ENCODE peak calls at places on chromosomes 12 and 14, in four cellular contexts. Z is HepG2, H is H1, U is SK-N-SH. M is an unnamed sample.

GRCh38 chr12:130454296-130454695 is 116.6 kb downstream of the PIWIL1 start:
- DNase-seq in U (no peak), H (no peak), Z (no peak), M (no peak)

GRCh38 chr14:88706425-88706824 is 86.3 kb downstream of the EML5 start:
- DNase-seq in H (no peak), U (no peak), Z (no peak), M (no peak)

GRCh38 chr14:74148705-74149104 is 63.9 kb downstream of the LIN52 start:
- DNase-seq in H (no peak), U (no peak), Z (no peak), M (no peak)

GRCh38 chr14:69820991-69821390 is 23.9 kb upstream of the SLC10A1 start:
- DNase-seq in U (no peak), Z (no peak), H (no peak), M (no peak)

GRCh38 chr14:34539407-34540180 is at the start of gene EAPP:
- DNase-seq in H (peak), Z (peak), U (peak), M (peak)

GRCh38 chr14:67566908-67567307 is 33.2 kb downstream of the PIGH start:
- DNase-seq in U (no peak), Z (no peak), H (no peak), M (no peak)

GRCh38 chr14:67522270-67522669 is 10.8 kb upstream of the PLEKHH1 start:
- DNase-seq in U (no peak), Z (no peak), H (no peak), M (no peak)

GRCh38 chr12:107318804-107319535 is 225.6 kb upstream of the CRY1 start:
- DNase-seq in H (no peak), Z (no peak), U (peak), M (peak)

GRCh38 chr14:58297412-58297761 is 968 bp upstream of the ARID4A start:
- DNase-seq in U (no peak), Z (no peak), H (no peak), M (no peak)

GRCh38 chr12:5438671-5439200 is 6.8 kb downstream of the NTF3 start:
- DNase-seq in U (no peak), H (no peak), Z (no peak), M (no peak)

GRCh38 chr12:76259071-76259470 is 89.1 kb downstream of the BBS10 start:
- DNase-seq in U (no peak), Z (no peak), H (no peak), M (no peak)

GRCh38 chr14:85248881-85249635 is 280.9 kb upstream of the FLRT2 start:
- DNase-seq in Z (no peak), H (no peak), U (no peak), M (no peak)

GRCh38 chr14:70897475-70897874 is 9.8 kb upstream of the PCNX1 start:
- DNase-seq in U (no peak), Z (no peak), H (no peak), M (no peak)

GRCh38 chr12:127998936-127999467 is 268.0 kb upstream of the TMEM132C start:
- DNase-seq in H (no peak), U (no peak), Z (no peak), M (no peak)

GRCh38 chr12:57712671-57713070 is 18.7 kb downstream of the OS9 start:
- DNase-seq in Z (no peak), H (no peak), U (no peak), M (no peak)

GRCh38 chr12:100404769-100405407 is 48.0 kb downstream of the SLC17A8 start:
- DNase-seq in U (peak), H (peak), Z (peak), M (peak)
- TF ChIP-seq JUND in U (no peak), H (no peak), Z (no peak), M (no peak)

DNA sequence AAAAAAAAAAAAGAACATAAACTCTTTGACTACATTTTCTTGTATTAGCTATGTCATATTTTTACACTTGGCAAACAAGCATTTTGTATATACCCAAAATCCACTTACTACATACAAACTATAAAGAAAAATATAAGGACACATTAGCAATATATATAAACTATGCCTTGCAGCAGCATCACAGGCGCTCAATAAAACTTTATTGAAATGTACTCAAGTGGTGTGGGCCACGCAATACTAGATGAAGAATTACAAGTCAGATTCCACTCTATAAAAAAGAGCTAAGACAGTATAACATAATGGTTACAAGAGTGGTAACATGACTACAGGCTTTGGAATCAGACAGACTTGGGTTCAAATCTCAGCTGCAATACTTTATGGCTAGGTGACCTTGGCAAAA is 3.1 kb upstream of the AP4S1 start:
- DNase-seq in Z (no peak), U (no peak), H (no peak), M (no peak)
- TF ChIP-seq JUND in Z (no peak), U (no peak), H (no peak), M (no peak)

DNA sequence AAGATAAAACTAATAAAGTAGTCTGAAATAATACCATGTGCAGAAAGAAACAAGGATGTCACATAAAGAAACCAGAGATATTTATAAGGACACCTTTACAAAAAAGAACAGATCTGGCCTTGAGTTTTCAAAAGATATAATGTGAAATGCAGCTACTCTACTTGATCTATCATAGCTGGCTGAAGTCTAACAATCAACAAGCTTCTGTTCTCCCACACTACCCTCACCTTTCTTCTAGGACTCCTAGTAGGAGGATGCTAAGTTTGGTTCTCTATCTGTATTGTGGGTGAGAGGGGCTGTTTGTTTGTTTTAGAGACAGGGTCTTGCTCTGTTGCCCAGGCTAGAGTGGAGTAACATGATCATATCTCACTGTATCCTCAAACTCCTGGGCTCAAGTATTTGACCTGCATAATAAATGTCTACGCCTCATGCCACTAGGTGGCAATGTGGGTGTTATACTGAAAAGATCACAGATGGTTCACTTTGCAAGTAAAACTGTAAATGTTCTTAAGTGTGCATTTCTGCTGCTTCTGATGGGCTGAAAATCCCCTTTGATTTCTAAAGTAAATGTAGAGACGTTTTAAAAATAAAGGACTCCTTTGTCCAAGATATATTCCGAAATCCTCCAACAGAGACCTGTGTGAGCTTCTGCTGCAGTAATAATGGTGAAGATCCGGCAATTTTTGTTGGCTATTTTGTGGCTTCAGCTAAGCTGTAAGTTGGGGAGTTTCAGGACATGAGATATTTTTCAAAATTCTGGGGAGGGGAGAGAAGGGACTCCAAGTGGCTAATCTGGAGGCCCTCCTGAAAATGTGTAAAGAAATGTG is 269.3 kb downstream of the DAD1 start:
- DNase-seq in Z (peak), U (peak), H (no peak), M (peak)
- TF ChIP-seq JUND in Z (no peak), U (no peak), H (no peak), M (no peak)

DNA sequence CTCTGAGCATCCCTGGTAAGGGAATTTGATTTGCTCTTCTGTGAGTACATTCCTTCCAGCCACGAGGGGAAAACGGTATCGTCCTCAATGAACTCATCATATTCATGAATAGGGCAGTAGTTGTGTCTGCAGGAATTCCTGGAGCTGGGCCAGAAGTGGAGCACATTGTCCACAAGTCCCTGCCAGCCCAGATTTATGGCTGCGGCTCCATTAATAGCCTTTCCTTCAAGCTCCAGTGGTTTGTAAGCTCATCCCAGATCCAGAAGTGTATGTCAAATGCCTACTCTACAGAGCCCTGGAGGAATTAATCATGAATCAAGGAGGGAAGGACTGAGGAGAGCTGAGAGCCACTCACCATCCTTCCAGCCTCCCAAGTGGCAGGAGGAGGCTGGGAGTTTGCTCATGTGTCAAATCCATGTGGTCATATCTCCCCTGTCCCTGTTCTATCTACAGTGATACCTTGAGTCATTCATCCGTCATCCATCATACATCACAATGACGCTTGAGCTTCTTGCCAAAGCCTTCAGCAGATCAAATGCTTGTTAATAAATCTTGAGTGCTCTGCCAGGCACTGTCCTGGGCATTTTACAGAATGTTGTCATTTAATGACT is 65.5 kb downstream of the SVOP start:
- DNase-seq in H (no peak), U (peak), Z (peak), M (no peak)
- TF ChIP-seq JUND in H (no peak), U (no peak), Z (no peak), M (no peak)

GRCh38 chr14:91929700-91930099 is 17.8 kb downstream of the FBLN5 start:
- DNase-seq in H (no peak), Z (no peak), U (no peak), M (no peak)
- TF ChIP-seq JUND in H (no peak), Z (no peak), U (no peak), M (no peak)

GRCh38 chr12:56007892-56008471 is 10.9 kb downstream of the SUOX start:
- DNase-seq in U (no peak), H (no peak), Z (no peak), M (peak)
- TF ChIP-seq JUND in U (no peak), H (no peak), Z (no peak), M (no peak)

GRCh38 chr14:100898935-100899840 is 4.3 kb downstream of the RTL1 start:
- DNase-seq in U (peak), Z (no peak), H (no peak), M (no peak)

GRCh38 chr14:100901391-100902183 is 1.9 kb downstream of the RTL1 start:
- DNase-seq in Z (no peak), U (peak), H (no peak), M (no peak)

GRCh38 chr14:100900837-100901390 is 2.6 kb downstream of the RTL1 start:
- DNase-seq in Z (peak), U (peak), H (no peak), M (no peak)

GRCh38 chr14:100898465-100898864 is 5.1 kb downstream of the RTL1 start:
- DNase-seq in H (no peak), Z (no peak), U (no peak), M (no peak)

GRCh38 chr14:100899841-100900771 is 3.4 kb downstream of the RTL1 start:
- DNase-seq in U (peak), Z (peak), H (no peak), M (no peak)
- TF ChIP-seq JUND in U (no peak), Z (no peak), H (no peak), M (no peak)

GRCh38 chr12:48016373-48017020 is 12.2 kb upstream of the COL2A1 start:
- DNase-seq in H (no peak), U (no peak), Z (no peak), M (no peak)
- TF ChIP-seq JUND in H (no peak), U (no peak), Z (no peak), M (no peak)

M was measured in T47D.